ENCODE peak calls at places on chromosomes 12 and 14, in seven cellular contexts. A, N, R, E, V, W and B are unnamed samples.

GRCh38 chr14:100622234-100622633 is 35.0 kb upstream of the BEGAIN start:
- DNase-seq in A (no peak), E (no peak), W (no peak), R (no peak), V (no peak), N (no peak), B (no peak)

GRCh38 chr14:59333668-59334067 is 131.5 kb downstream of the GPR135 start:
- DNase-seq in V (peak), E (no peak), W (peak), N (no peak), A (no peak), R (no peak), B (no peak)

GRCh38 chr14:104287301-104288009 is 149.1 kb downstream of the KIF26A start:
- DNase-seq in R (no peak), E (no peak), W (no peak), A (no peak), N (no peak), V (no peak), B (no peak)

GRCh38 chr12:131194166-131194565 is 240.5 kb downstream of the ADGRD1 start:
- DNase-seq in E (no peak), V (no peak), N (no peak), A (no peak), W (no peak), R (no peak), B (no peak)

GRCh38 chr14:55160989-55161388 is 30.4 kb downstream of the DLGAP5 start:
- DNase-seq in V (peak), R (peak), W (peak), E (no peak), N (no peak), A (no peak), B (peak)

GRCh38 chr14:68682166-68683103 is 110.4 kb downstream of the ZFP36L1 start:
- DNase-seq in N (no peak), R (no peak), A (peak), E (no peak), V (peak), W (peak), B (no peak)

GRCh38 chr12:111429760-111430417 is 24.2 kb downstream of the SH2B3 start:
- DNase-seq in R (peak), W (peak), A (no peak), V (no peak), E (no peak), N (peak), B (peak)

GRCh38 chr12:54029529-54030441 is 1.5 kb downstream of the HOXC6 start:
- DNase-seq in E (no peak), V (no peak), W (no peak), R (no peak), A (no peak), N (no peak), B (no peak)

GRCh38 chr12:108446766-108447165 is 68.3 kb upstream of the FICD start:
- DNase-seq in R (no peak), N (no peak), W (no peak), V (no peak), A (no peak), E (no peak), B (no peak)

GRCh38 chr12:62799126-62799736 is 135.7 kb downstream of the PPM1H start:
- DNase-seq in N (peak), E (no peak), A (peak), W (peak), R (peak), V (peak), B (peak)

GRCh38 chr12:27966870-27967269 is 5.7 kb downstream of the PTHLH start:
- DNase-seq in W (peak), R (no peak), A (no peak), N (no peak), E (no peak), V (peak), B (no peak)

GRCh38 chr14:97379091-97379531 is 581.9 kb downstream of the VRK1 start:
- DNase-seq in E (no peak), A (no peak), R (peak), W (no peak), N (no peak), V (no peak), B (peak)

GRCh38 chr14:94046696-94047250 is 20.6 kb downstream of the OTUB2 start:
- DNase-seq in E (no peak), A (no peak), N (no peak), R (no peak), W (no peak), V (no peak), B (no peak)

GRCh38 chr12:51098611-51099010 is 15.2 kb upstream of the CSRNP2 start:
- DNase-seq in A (no peak), E (no peak), V (no peak), W (no peak), N (no peak), R (no peak), B (no peak)

GRCh38 chr12:45732250-45732649 is 2.7 kb downstream of the ARID2 start:
- DNase-seq in A (no peak), E (no peak), N (no peak), R (peak), V (no peak), W (peak), B (peak)

GRCh38 chr12:69396041-69396440 is 36.5 kb downstream of the YEATS4 start:
- DNase-seq in E (no peak), N (no peak), V (no peak), A (no peak), W (no peak), R (no peak), B (no peak)

GRCh38 chr12:111764120-111764821 is 2.5 kb upstream of the ALDH2 start:
- DNase-seq in R (no peak), W (no peak), V (no peak), N (no peak), E (no peak), A (no peak), B (no peak)

GRCh38 chr12:79085106-79085682 is 220.6 kb downstream of the SYT1 start:
- DNase-seq in W (no peak), E (no peak), A (no peak), V (no peak), R (no peak), N (no peak), B (no peak)

GRCh38 chr12:63899396-63899795 is 54.9 kb downstream of the SRGAP1 start:
- DNase-seq in E (no peak), W (no peak), V (no peak), A (no peak), N (no peak), R (no peak), B (no peak)

GRCh38 chr12:102682698-102683289 is 202.4 kb upstream of the IGF1 start:
- DNase-seq in R (no peak), V (no peak), N (no peak), W (no peak), A (no peak), E (no peak), B (no peak)

GRCh38 chr14:57362356-57362755 is 28.0 kb upstream of the NAA30 start:
- DNase-seq in V (no peak), W (peak), A (no peak), N (no peak), E (no peak), R (no peak), B (no peak)

GRCh38 chr12:16148938-16149337 is 128.5 kb downstream of the SLC15A5 start:
- DNase-seq in N (no peak), R (no peak), E (no peak), A (no peak), W (no peak), V (no peak), B (no peak)

GRCh38 chr14:104224516-104225281 is 86.3 kb downstream of the KIF26A start:
- DNase-seq in V (no peak), W (peak), E (no peak), R (no peak), A (no peak), N (no peak), B (no peak)

GRCh38 chr12:88725592-88726143 is 145.4 kb upstream of the KITLG start:
- DNase-seq in N (no peak), V (no peak), W (no peak), R (no peak), A (no peak), E (no peak), B (no peak)

GRCh38 chr14:97107760-97108159 is 310.6 kb downstream of the VRK1 start:
- DNase-seq in R (no peak), A (no peak), E (no peak), V (no peak), W (no peak), N (no peak), B (no peak)